ENCODE peak calls at places on chromosomes 3 and 15, in four cellular contexts. W is IMR-90, A is GM23248, T is left ventricle myocardium inferior. B is an unnamed sample.

GRCh38 chr15:91710072-91710471 is 143.4 kb upstream of the SLCO3A1 start:
- DNase-seq in W (no peak), A (no peak), T (no peak), B (no peak)

GRCh38 chr3:160951677-160952487 is 153.3 kb downstream of the B3GALNT1 start:
- DNase-seq in W (no peak), A (no peak), T (no peak), B (no peak)

GRCh38 chr3:5806192-5806591 is 618.7 kb downstream of the EDEM1 start:
- DNase-seq in W (no peak), A (no peak), T (no peak), B (no peak)

GRCh38 chr15:46894644-46895043 is 822.7 kb upstream of the SEMA6D start:
- DNase-seq in W (no peak), A (no peak), T (no peak), B (peak; percentile 57)

GRCh38 chr3:72791132-72791531 is 57.1 kb downstream of the SHQ1 start:
- DNase-seq in W (no peak), A (no peak), T (no peak), B (no peak)

GRCh38 chr3:174907027-174907426 is 47.9 kb downstream of the NAALADL2 start:
- DNase-seq in W (peak; percentile 43), A (peak; percentile 43), T (no peak), B (no peak)

GRCh38 chr3:3015472-3016089 is 94.6 kb downstream of the IL5RA start:
- DNase-seq in W (peak; percentile 23), A (peak; percentile 14), T (no peak), B (no peak)

GRCh38 chr3:160369784-160370183 is 29.2 kb downstream of the IFT80 start:
- DNase-seq in W (no peak), A (no peak), T (no peak), B (no peak)

GRCh38 chr3:142232340-142232739 is 7.0 kb upstream of the GK5 start:
- DNase-seq in W (no peak), A (no peak), T (no peak), B (no peak)

DNA sequence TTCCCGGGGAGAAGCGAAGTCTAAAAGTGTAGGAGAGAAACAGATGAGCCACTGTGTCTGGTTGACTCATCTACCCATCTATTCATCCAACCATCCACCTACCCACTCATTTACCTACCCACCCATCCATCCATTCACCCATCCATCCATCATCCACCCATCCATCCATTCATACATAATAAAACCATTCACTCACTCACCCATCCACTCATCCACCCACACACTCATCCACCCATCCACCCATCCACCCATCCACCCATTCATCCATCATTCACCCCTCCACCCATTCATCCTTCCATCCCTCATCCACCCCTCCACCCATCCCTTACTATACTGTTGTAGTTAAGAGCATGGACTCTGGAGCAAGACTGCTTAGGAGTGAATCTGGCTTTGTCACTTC is 136.4 kb upstream of the ATP2B2 start:
- DNase-seq in W (no peak), A (no peak), T (no peak), B (no peak)
- H3K27me3 ChIP-seq in W (no peaks in the 10 kb centered on the region), A (no peaks in the 10 kb centered on the region), T (peaks cover 43% of the 10 kb centered on the region), B (no peaks in the 10 kb centered on the region)

DNA sequence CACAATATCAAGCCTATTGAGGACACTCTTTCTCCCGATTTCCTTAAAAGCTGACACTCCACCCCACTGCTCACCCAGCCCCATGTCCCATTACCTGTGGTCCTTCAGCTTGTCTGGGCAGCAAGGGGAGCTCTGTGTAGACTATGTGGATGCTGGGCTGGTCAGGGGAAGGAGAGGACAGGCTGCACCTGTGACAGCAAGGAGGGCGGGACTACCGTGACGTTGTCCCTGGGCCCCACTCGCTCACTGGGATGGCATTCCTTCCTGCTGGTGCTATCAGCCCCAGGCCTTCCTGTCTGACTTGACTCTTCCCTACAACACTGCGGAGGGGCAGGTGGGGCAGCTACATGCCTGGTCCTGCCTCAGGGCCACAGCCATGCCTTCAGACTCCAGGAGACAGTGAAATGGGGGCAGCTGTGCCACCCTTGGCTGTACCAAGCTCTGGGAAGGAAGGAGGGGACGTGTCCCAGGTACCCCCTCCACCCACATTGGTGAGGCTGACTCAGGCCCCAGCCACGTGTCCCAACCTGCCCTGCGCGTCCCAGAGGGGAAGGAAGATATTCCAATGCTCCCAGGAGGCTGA is at the start of gene TMEM40:
- DNase-seq in W (no peak), A (no peak), T (no peak), B (no peak)
- H3K27ac ChIP-seq in W (peak within 1 kb of the TSS; percentile 68), A (peak within 1 kb of the TSS; percentile 53), T (peak within 1 kb of the TSS; percentile 74), B (no peak within 1 kb of the TSS)

DNA sequence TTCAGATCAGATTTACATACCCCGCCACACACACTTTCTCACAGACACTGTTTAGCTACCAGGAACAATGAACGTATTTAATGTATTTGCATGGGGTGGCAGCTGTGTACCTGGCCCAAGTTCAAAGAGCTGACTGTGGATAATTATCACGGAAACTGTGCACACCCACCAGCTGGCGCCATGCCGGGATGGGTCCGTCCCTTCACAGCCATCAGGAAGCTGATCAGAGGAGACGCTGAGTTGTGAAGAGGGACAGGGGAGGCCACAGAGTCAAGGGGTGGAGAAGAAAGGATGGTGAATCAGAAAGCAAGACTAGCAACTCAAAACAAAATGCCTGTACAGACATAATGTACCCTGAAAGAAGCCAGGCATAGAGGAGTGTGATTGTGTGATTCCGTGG is 13.1 kb upstream of the PLA2G4D start:
- DNase-seq in W (no peak), A (peak; percentile 13), T (no peak), B (no peak)
- H3K4me3 ChIP-seq in W (no peak overlapping the region), A (no peak overlapping the region), T (no peak overlapping the region), B (no peak overlapping the region)

DNA sequence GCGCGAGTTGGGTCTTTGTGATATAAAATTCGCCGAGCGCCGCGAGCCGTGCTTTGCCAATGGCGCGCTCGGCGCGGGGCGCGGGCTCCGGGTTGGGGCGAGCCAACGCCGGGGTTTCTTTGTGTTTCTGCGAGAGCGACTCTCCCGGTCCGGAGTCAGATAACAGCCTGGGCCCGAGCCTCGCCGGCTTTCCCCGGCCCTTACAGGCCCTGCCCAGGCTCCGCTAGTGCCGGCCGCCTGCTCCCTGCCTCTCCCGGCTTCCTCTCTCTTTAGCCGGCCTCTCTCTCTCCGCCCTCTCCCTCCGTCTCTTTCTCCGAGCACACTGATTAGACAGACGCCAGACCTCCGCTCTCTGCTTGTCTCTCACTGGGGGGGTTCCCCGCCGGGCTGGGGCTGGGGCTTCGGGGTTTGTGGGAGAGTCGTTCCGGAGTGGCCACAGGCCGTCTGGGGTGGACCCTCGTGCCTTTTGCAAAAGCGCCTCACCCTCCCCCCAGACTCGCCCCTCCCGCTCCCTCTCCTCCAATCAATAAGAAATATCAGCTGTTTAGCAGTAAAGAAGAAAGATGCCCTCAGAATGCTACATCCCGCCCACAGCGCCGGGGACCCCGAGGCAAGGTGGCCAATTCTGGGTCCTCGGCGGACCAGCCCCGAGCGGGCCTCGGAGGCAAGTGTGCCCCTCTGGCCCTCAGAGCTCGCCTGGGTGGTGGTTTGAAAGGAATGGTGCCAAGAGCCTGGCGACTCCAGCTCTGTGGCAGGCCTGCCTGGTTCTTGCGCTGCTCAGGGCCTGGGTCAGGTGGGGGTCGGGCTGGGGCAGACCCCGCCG is 2.9 kb downstream of the NR2F2 start:
- DNase-seq in W (no peak), A (peak; percentile 65), T (no peak), B (peak; percentile 83)
- H3K27me3 ChIP-seq in W (no peaks in the 10 kb centered on the region), A (no peaks in the 10 kb centered on the region), T (peaks cover 44% of the 10 kb centered on the region), B (no peaks in the 10 kb centered on the region)

DNA sequence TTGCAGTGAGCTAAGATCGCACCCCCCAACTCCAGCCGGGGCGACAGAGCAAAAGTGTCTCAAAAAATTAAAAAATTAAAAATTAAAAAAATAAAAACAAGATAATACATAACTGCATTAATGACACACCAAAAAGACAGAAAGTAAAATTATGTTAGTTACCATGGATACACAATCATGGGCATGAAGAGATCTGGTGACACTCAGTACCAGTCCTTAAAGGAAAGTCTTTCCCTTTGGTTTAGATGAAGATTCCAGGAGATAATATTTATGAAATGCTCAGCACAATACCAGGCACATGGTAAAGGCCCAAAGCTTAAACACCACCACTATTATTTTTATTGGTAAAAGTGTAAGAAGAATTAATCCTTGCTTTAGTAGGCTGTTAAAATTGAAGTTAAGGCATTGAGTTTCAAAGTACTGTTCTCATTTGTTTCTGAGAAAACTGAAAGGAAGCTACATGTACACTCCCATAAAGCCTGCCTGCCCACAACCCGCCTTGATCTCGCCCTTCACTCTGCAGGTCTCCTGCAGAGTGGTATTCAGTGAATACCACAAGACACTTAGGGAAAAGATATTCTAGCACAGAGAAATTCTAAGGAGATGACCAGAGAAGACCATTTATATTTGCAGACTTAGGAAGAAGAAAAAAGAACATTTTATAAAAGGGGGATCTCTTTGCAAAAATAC is 52.3 kb downstream of the SUCLG2 start:
- DNase-seq in W (no peak), A (no peak), T (no peak), B (no peak)
- H3K27ac ChIP-seq in W (no peak overlapping the region), A (no peak overlapping the region), T (no peak overlapping the region), B (no peak overlapping the region)

GRCh38 chr15:89630260-89630659 is 25.0 kb downstream of the KIF7 start:
- DNase-seq in W (no peak), A (no peak), T (no peak), B (no peak)
- H3K4me3 ChIP-seq in W (no peak overlapping the region), A (no peak overlapping the region), T (no peak overlapping the region), B (no peak overlapping the region)

DNA sequence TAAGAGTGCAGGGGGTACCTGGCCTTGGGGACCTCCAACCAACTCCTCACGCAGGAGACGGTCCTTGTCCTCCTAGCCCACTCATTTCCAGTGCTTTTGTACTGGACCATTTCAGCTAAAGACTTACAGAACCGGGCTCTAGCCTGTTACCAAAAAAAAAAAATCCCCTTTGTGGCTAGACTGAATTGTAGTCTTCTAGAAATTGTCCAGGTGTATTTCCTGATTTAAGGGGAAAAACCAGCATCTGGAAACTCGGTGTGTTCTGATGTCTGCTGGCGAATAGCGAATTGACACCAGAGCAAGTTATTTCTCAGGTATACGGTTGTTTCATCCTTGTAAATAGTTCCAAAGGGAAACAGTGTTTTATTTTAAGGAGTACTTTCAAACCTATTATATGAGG is 21.1 kb upstream of the MINDY4B start:
- DNase-seq in W (no peak), A (no peak), T (no peak), B (no peak)
- H3K27me3 ChIP-seq in W (peaks cover 31% of the 10 kb centered on the region), A (peaks cover 48% of the 10 kb centered on the region), T (peaks cover 15% of the 10 kb centered on the region), B (no peaks in the 10 kb centered on the region)

GRCh38 chr15:33022629-33023028 is 171.9 kb downstream of the FMN1 start:
- DNase-seq in W (peak; percentile 70), A (peak; percentile 63), T (peak; percentile 83), B (no peak)
- H3K27ac ChIP-seq in W (peak overlapping the region; percentile 55), A (peak overlapping the region; percentile 0), T (peak overlapping the region; percentile 86), B (no peak overlapping the region)

GRCh38 chr3:17195192-17195611 is 310.4 kb downstream of the PLCL2 start:
- DNase-seq in W (peak; percentile 29), A (peak; percentile 39), T (no peak), B (no peak)
- H3K4me3 ChIP-seq in W (no peak overlapping the region), A (no peak overlapping the region), T (no peak overlapping the region), B (no peak overlapping the region)